ENCODE peak calls at places on chromosome 6, in nine cellular contexts. B is NCI-H748 treated with DMSO at 0.1 percent for 48 hours; I is CD8-positive, alpha-beta T cell; F is heart left ventricle; L is activated T-cell treated with anti-CD3 and anti-CD28 coated beads for 1 hour; C is ureter; K is A549; Y is epithelial cell of esophagus; N is PC-9. M is an unnamed sample.

GRCh38 chr6:163428373-163428772 is 13.9 kb downstream of the QKI start:
- DNase-seq in B (no peak), I (no peak), F (no peak), L (no peak), C (no peak), K (no peak), Y (no peak), N (no peak), M (no peak)

GRCh38 chr6:141169419-141169818 is 963.3 kb upstream of the GJE1 start:
- DNase-seq in B (no peak), I (no peak), F (no peak), L (no peak), C (no peak), K (no peak), Y (no peak), N (no peak), M (peak; percentile 5)

GRCh38 chr6:133814235-133814634 is 74.7 kb upstream of the TCF21 start:
- DNase-seq in B (no peak), I (no peak), F (no peak), L (no peak), C (no peak), K (no peak), Y (no peak), N (no peak), M (peak; percentile 73)

GRCh38 chr6:142819603-142820335 is 125.2 kb downstream of the HIVEP2 start:
- DNase-seq in B (no peak), I (peak; percentile 47), F (no peak), L (peak; percentile 32), C (no peak), K (no peak), Y (no peak), N (no peak), M (peak; percentile 55)

GRCh38 chr6:88869263-88870023 is 94.0 kb downstream of the RNGTT start:
- DNase-seq in B (no peak), I (no peak), F (no peak), L (no peak), C (no peak), K (no peak), Y (no peak), N (no peak), M (peak; percentile 3)

GRCh38 chr6:61886608-61887259 is 399.3 kb downstream of the KHDRBS2 start:
- DNase-seq in B (peak; percentile 31), I (no peak), F (no peak), L (no peak), C (no peak), K (no peak), Y (peak; percentile 1), N (no peak), M (peak; percentile 26)

GRCh38 chr6:113068569-113068968 is 721.4 kb downstream of the RFPL4B start:
- DNase-seq in B (no peak), I (no peak), F (no peak), L (no peak), C (no peak), K (no peak), Y (no peak), N (no peak), M (no peak)

GRCh38 chr6:3566812-3567211 is 110.0 kb upstream of the SLC22A23 start:
- DNase-seq in B (no peak), I (no peak), F (no peak), L (no peak), C (no peak), K (no peak), Y (no peak), N (no peak), M (no peak)

GRCh38 chr6:56521454-56521853 is 121.2 kb downstream of the DST start:
- DNase-seq in B (no peak), I (no peak), F (no peak), L (no peak), C (no peak), K (no peak), Y (peak; percentile 43), N (no peak), M (no peak)

GRCh38 chr6:25202505-25202904 is 76.7 kb upstream of the CARMIL1 start:
- DNase-seq in B (no peak), I (no peak), F (no peak), L (no peak), C (no peak), K (no peak), Y (peak; percentile 49), N (no peak), M (no peak)

GRCh38 chr6:22327881-22328280 is 31.0 kb upstream of the PRL start:
- DNase-seq in B (no peak), I (no peak), F (no peak), L (no peak), C (no peak), K (no peak), Y (no peak), N (no peak), M (no peak)

GRCh38 chr6:39803872-39804271 is 11.7 kb downstream of the DAAM2 start:
- DNase-seq in B (no peak), I (no peak), F (no peak), L (no peak), C (no peak), K (no peak), Y (no peak), N (no peak), M (no peak)

GRCh38 chr6:112749673-112750072 is 402.5 kb downstream of the RFPL4B start:
- DNase-seq in B (no peak), I (no peak), F (no peak), L (no peak), C (no peak), K (no peak), Y (no peak), N (no peak), M (no peak)

GRCh38 chr6:143619844-143620243 is 57.9 kb upstream of the PHACTR2 start:
- DNase-seq in B (no peak), I (no peak), F (no peak), L (no peak), C (no peak), K (no peak), Y (no peak), N (no peak), M (no peak)

GRCh38 chr6:31270788-31271640 is 878 bp downstream of the HLA-C start:
- DNase-seq in B (no peak), I (peak; percentile 74), F (peak; percentile 92), L (peak; percentile 56), C (peak; percentile 87), K (no peak), Y (peak; percentile 61), N (peak; percentile 74), M (peak; percentile 58)

GRCh38 chr6:3568396-3569082 is 111.7 kb upstream of the SLC22A23 start:
- DNase-seq in B (peak; percentile 76), I (no peak), F (no peak), L (no peak), C (no peak), K (no peak), Y (no peak), N (no peak), M (peak; percentile 21)

M was measured in left kidney.